ENCODE peak calls at places on chromosomes 6 and 20, in nine cellular contexts. One of them, this sample, is unnamed.

GRCh38 chr20:10282930-10283556 is 64.4 kb downstream of the SNAP25 start:
- DNase-seq in ELF-1: peak
- DNase-seq in activated CD4-positive, alpha-beta T cell treated with anti-CD3 and anti-CD28 coated beads, Interleukin-2, amount 50 U/mL, for 1 hour: no peak
- DNase-seq in amniotic stem cell: peak
- DNase-seq in PC-3: peak
- DNase-seq in HS-27A: peak
- DNase-seq in brain microvascular endothelial cell: peak
- DNase-seq in iPS-NIHi11: no peak
- DNase-seq in stimulated activated CD4-positive, alpha-beta T cell treated with anti-CD3 and anti-CD28 coated beads, Interleukin-15, amount 100 ng/mL, for 1 hour: no peak
- DNase-seq in this sample: no peak

GRCh38 chr20:10922521-10922920 is 248.7 kb upstream of the JAG1 start:
- DNase-seq in ELF-1: no peak
- DNase-seq in stimulated activated CD4-positive, alpha-beta T cell treated with anti-CD3 and anti-CD28 coated beads, Interleukin-15, amount 100 ng/mL, for 1 hour: no peak
- DNase-seq in brain microvascular endothelial cell: no peak
- DNase-seq in amniotic stem cell: no peak
- DNase-seq in HS-27A: no peak
- DNase-seq in PC-3: no peak
- DNase-seq in activated CD4-positive, alpha-beta T cell treated with anti-CD3 and anti-CD28 coated beads, Interleukin-2, amount 50 U/mL, for 1 hour: no peak
- DNase-seq in iPS-NIHi11: no peak
- DNase-seq in this sample: no peak

GRCh38 chr6:117674503-117674902 is 766 bp upstream of the NUS1 start:
- DNase-seq in HS-27A: no peak
- DNase-seq in iPS-NIHi11: no peak
- DNase-seq in stimulated activated CD4-positive, alpha-beta T cell treated with anti-CD3 and anti-CD28 coated beads, Interleukin-15, amount 100 ng/mL, for 1 hour: no peak
- DNase-seq in ELF-1: no peak
- DNase-seq in brain microvascular endothelial cell: no peak
- DNase-seq in PC-3: no peak
- DNase-seq in amniotic stem cell: no peak
- DNase-seq in activated CD4-positive, alpha-beta T cell treated with anti-CD3 and anti-CD28 coated beads, Interleukin-2, amount 50 U/mL, for 1 hour: no peak
- DNase-seq in this sample: no peak

GRCh38 chr6:167666571-167667203 is 160.0 kb upstream of the AFDN start:
- DNase-seq in iPS-NIHi11: no peak
- DNase-seq in ELF-1: no peak
- DNase-seq in PC-3: no peak
- DNase-seq in activated CD4-positive, alpha-beta T cell treated with anti-CD3 and anti-CD28 coated beads, Interleukin-2, amount 50 U/mL, for 1 hour: no peak
- DNase-seq in brain microvascular endothelial cell: no peak
- DNase-seq in amniotic stem cell: no peak
- DNase-seq in HS-27A: no peak
- DNase-seq in stimulated activated CD4-positive, alpha-beta T cell treated with anti-CD3 and anti-CD28 coated beads, Interleukin-15, amount 100 ng/mL, for 1 hour: no peak
- DNase-seq in this sample: no peak

GRCh38 chr20:56439784-56440291 is 27.8 kb downstream of the CASS4 start:
- DNase-seq in stimulated activated CD4-positive, alpha-beta T cell treated with anti-CD3 and anti-CD28 coated beads, Interleukin-15, amount 100 ng/mL, for 1 hour: no peak
- DNase-seq in activated CD4-positive, alpha-beta T cell treated with anti-CD3 and anti-CD28 coated beads, Interleukin-2, amount 50 U/mL, for 1 hour: no peak
- DNase-seq in PC-3: no peak
- DNase-seq in brain microvascular endothelial cell: peak
- DNase-seq in HS-27A: peak
- DNase-seq in iPS-NIHi11: no peak
- DNase-seq in amniotic stem cell: peak
- DNase-seq in ELF-1: peak
- DNase-seq in this sample: no peak

GRCh38 chr6:135183532-135184440 is 2.7 kb downstream of the MYB start:
- DNase-seq in iPS-NIHi11: peak
- DNase-seq in PC-3: peak
- DNase-seq in amniotic stem cell: no peak
- DNase-seq in HS-27A: no peak
- DNase-seq in ELF-1: peak
- DNase-seq in brain microvascular endothelial cell: peak
- DNase-seq in stimulated activated CD4-positive, alpha-beta T cell treated with anti-CD3 and anti-CD28 coated beads, Interleukin-15, amount 100 ng/mL, for 1 hour: peak
- DNase-seq in activated CD4-positive, alpha-beta T cell treated with anti-CD3 and anti-CD28 coated beads, Interleukin-2, amount 50 U/mL, for 1 hour: peak
- DNase-seq in this sample: no peak

GRCh38 chr20:59499863-59500262 is 104.5 kb upstream of the PHACTR3 start:
- DNase-seq in brain microvascular endothelial cell: no peak
- DNase-seq in HS-27A: no peak
- DNase-seq in amniotic stem cell: no peak
- DNase-seq in activated CD4-positive, alpha-beta T cell treated with anti-CD3 and anti-CD28 coated beads, Interleukin-2, amount 50 U/mL, for 1 hour: no peak
- DNase-seq in ELF-1: no peak
- DNase-seq in stimulated activated CD4-positive, alpha-beta T cell treated with anti-CD3 and anti-CD28 coated beads, Interleukin-15, amount 100 ng/mL, for 1 hour: no peak
- DNase-seq in PC-3: no peak
- DNase-seq in iPS-NIHi11: no peak
- DNase-seq in this sample: no peak

GRCh38 chr6:27507041-27507956 is 34.4 kb upstream of the ZNF184 start:
- DNase-seq in HS-27A: no peak
- DNase-seq in activated CD4-positive, alpha-beta T cell treated with anti-CD3 and anti-CD28 coated beads, Interleukin-2, amount 50 U/mL, for 1 hour: no peak
- DNase-seq in amniotic stem cell: no peak
- DNase-seq in stimulated activated CD4-positive, alpha-beta T cell treated with anti-CD3 and anti-CD28 coated beads, Interleukin-15, amount 100 ng/mL, for 1 hour: no peak
- DNase-seq in iPS-NIHi11: no peak
- DNase-seq in PC-3: no peak
- DNase-seq in ELF-1: no peak
- DNase-seq in brain microvascular endothelial cell: no peak
- DNase-seq in this sample: no peak

GRCh38 chr6:110938176-110938575 is 20.3 kb upstream of the GTF3C6 start:
- DNase-seq in activated CD4-positive, alpha-beta T cell treated with anti-CD3 and anti-CD28 coated beads, Interleukin-2, amount 50 U/mL, for 1 hour: no peak
- DNase-seq in iPS-NIHi11: no peak
- DNase-seq in amniotic stem cell: no peak
- DNase-seq in ELF-1: no peak
- DNase-seq in brain microvascular endothelial cell: no peak
- DNase-seq in stimulated activated CD4-positive, alpha-beta T cell treated with anti-CD3 and anti-CD28 coated beads, Interleukin-15, amount 100 ng/mL, for 1 hour: no peak
- DNase-seq in HS-27A: no peak
- DNase-seq in PC-3: peak
- DNase-seq in this sample: no peak

GRCh38 chr6:166112580-166112979 is 55.1 kb downstream of the TBXT start:
- DNase-seq in HS-27A: no peak
- DNase-seq in brain microvascular endothelial cell: peak
- DNase-seq in iPS-NIHi11: no peak
- DNase-seq in activated CD4-positive, alpha-beta T cell treated with anti-CD3 and anti-CD28 coated beads, Interleukin-2, amount 50 U/mL, for 1 hour: no peak
- DNase-seq in ELF-1: no peak
- DNase-seq in stimulated activated CD4-positive, alpha-beta T cell treated with anti-CD3 and anti-CD28 coated beads, Interleukin-15, amount 100 ng/mL, for 1 hour: no peak
- DNase-seq in amniotic stem cell: no peak
- DNase-seq in PC-3: peak
- DNase-seq in this sample: no peak

GRCh38 chr20:25039697-25040437 is 18.1 kb downstream of the ACSS1 start:
- DNase-seq in amniotic stem cell: no peak
- DNase-seq in ELF-1: no peak
- DNase-seq in stimulated activated CD4-positive, alpha-beta T cell treated with anti-CD3 and anti-CD28 coated beads, Interleukin-15, amount 100 ng/mL, for 1 hour: no peak
- DNase-seq in brain microvascular endothelial cell: no peak
- DNase-seq in activated CD4-positive, alpha-beta T cell treated with anti-CD3 and anti-CD28 coated beads, Interleukin-2, amount 50 U/mL, for 1 hour: no peak
- DNase-seq in PC-3: peak
- DNase-seq in HS-27A: no peak
- DNase-seq in iPS-NIHi11: peak
- DNase-seq in this sample: no peak

GRCh38 chr6:158608221-158608620 is 36.3 kb downstream of the DYNLT1 start:
- DNase-seq in HS-27A: no peak
- DNase-seq in PC-3: no peak
- DNase-seq in stimulated activated CD4-positive, alpha-beta T cell treated with anti-CD3 and anti-CD28 coated beads, Interleukin-15, amount 100 ng/mL, for 1 hour: no peak
- DNase-seq in ELF-1: no peak
- DNase-seq in brain microvascular endothelial cell: no peak
- DNase-seq in iPS-NIHi11: no peak
- DNase-seq in amniotic stem cell: no peak
- DNase-seq in activated CD4-positive, alpha-beta T cell treated with anti-CD3 and anti-CD28 coated beads, Interleukin-2, amount 50 U/mL, for 1 hour: no peak
- DNase-seq in this sample: no peak

GRCh38 chr20:50471231-50471630 is 39.0 kb upstream of the PTPN1 start:
- DNase-seq in iPS-NIHi11: no peak
- DNase-seq in amniotic stem cell: no peak
- DNase-seq in HS-27A: no peak
- DNase-seq in brain microvascular endothelial cell: no peak
- DNase-seq in ELF-1: no peak
- DNase-seq in activated CD4-positive, alpha-beta T cell treated with anti-CD3 and anti-CD28 coated beads, Interleukin-2, amount 50 U/mL, for 1 hour: no peak
- DNase-seq in PC-3: peak
- DNase-seq in stimulated activated CD4-positive, alpha-beta T cell treated with anti-CD3 and anti-CD28 coated beads, Interleukin-15, amount 100 ng/mL, for 1 hour: no peak
- DNase-seq in this sample: no peak

GRCh38 chr20:58628491-58629212 is 22.4 kb upstream of the STX16 start:
- DNase-seq in brain microvascular endothelial cell: no peak
- DNase-seq in PC-3: no peak
- DNase-seq in iPS-NIHi11: no peak
- DNase-seq in amniotic stem cell: no peak
- DNase-seq in ELF-1: peak
- DNase-seq in HS-27A: no peak
- DNase-seq in activated CD4-positive, alpha-beta T cell treated with anti-CD3 and anti-CD28 coated beads, Interleukin-2, amount 50 U/mL, for 1 hour: no peak
- DNase-seq in stimulated activated CD4-positive, alpha-beta T cell treated with anti-CD3 and anti-CD28 coated beads, Interleukin-15, amount 100 ng/mL, for 1 hour: no peak
- DNase-seq in this sample: no peak

GRCh38 chr20:44979090-44979621 is 12.8 kb downstream of the STK4 start:
- DNase-seq in activated CD4-positive, alpha-beta T cell treated with anti-CD3 and anti-CD28 coated beads, Interleukin-2, amount 50 U/mL, for 1 hour: peak
- DNase-seq in stimulated activated CD4-positive, alpha-beta T cell treated with anti-CD3 and anti-CD28 coated beads, Interleukin-15, amount 100 ng/mL, for 1 hour: peak
- DNase-seq in PC-3: peak
- DNase-seq in iPS-NIHi11: no peak
- DNase-seq in ELF-1: no peak
- DNase-seq in HS-27A: no peak
- DNase-seq in amniotic stem cell: no peak
- DNase-seq in brain microvascular endothelial cell: peak
- DNase-seq in this sample: no peak

GRCh38 chr20:51930775-51931174 is 128.5 kb upstream of the SALL4 start:
- DNase-seq in brain microvascular endothelial cell: peak
- DNase-seq in iPS-NIHi11: no peak
- DNase-seq in activated CD4-positive, alpha-beta T cell treated with anti-CD3 and anti-CD28 coated beads, Interleukin-2, amount 50 U/mL, for 1 hour: no peak
- DNase-seq in amniotic stem cell: peak
- DNase-seq in HS-27A: peak
- DNase-seq in PC-3: peak
- DNase-seq in ELF-1: peak
- DNase-seq in stimulated activated CD4-positive, alpha-beta T cell treated with anti-CD3 and anti-CD28 coated beads, Interleukin-15, amount 100 ng/mL, for 1 hour: no peak
- DNase-seq in this sample: no peak

GRCh38 chr20:42906120-42906519 is 283.6 kb downstream of the PTPRT start:
- DNase-seq in amniotic stem cell: no peak
- DNase-seq in ELF-1: no peak
- DNase-seq in HS-27A: no peak
- DNase-seq in activated CD4-positive, alpha-beta T cell treated with anti-CD3 and anti-CD28 coated beads, Interleukin-2, amount 50 U/mL, for 1 hour: no peak
- DNase-seq in brain microvascular endothelial cell: no peak
- DNase-seq in PC-3: no peak
- DNase-seq in iPS-NIHi11: no peak
- DNase-seq in stimulated activated CD4-positive, alpha-beta T cell treated with anti-CD3 and anti-CD28 coated beads, Interleukin-15, amount 100 ng/mL, for 1 hour: no peak
- DNase-seq in this sample: no peak

GRCh38 chr6:5728726-5729434 is 277.8 kb downstream of the NRN1 start:
- DNase-seq in ELF-1: no peak
- DNase-seq in activated CD4-positive, alpha-beta T cell treated with anti-CD3 and anti-CD28 coated beads, Interleukin-2, amount 50 U/mL, for 1 hour: no peak
- DNase-seq in PC-3: peak
- DNase-seq in amniotic stem cell: no peak
- DNase-seq in HS-27A: no peak
- DNase-seq in stimulated activated CD4-positive, alpha-beta T cell treated with anti-CD3 and anti-CD28 coated beads, Interleukin-15, amount 100 ng/mL, for 1 hour: no peak
- DNase-seq in iPS-NIHi11: no peak
- DNase-seq in brain microvascular endothelial cell: no peak
- DNase-seq in this sample: peak

GRCh38 chr20:43958626-43959025 is 44.0 kb downstream of the TOX2 start:
- DNase-seq in amniotic stem cell: no peak
- DNase-seq in HS-27A: no peak
- DNase-seq in ELF-1: no peak
- DNase-seq in activated CD4-positive, alpha-beta T cell treated with anti-CD3 and anti-CD28 coated beads, Interleukin-2, amount 50 U/mL, for 1 hour: no peak
- DNase-seq in iPS-NIHi11: no peak
- DNase-seq in brain microvascular endothelial cell: no peak
- DNase-seq in PC-3: no peak
- DNase-seq in stimulated activated CD4-positive, alpha-beta T cell treated with anti-CD3 and anti-CD28 coated beads, Interleukin-15, amount 100 ng/mL, for 1 hour: no peak
- DNase-seq in this sample: no peak

GRCh38 chr20:61259741-61260140 is 7.7 kb downstream of the CDH4 start:
- DNase-seq in ELF-1: no peak
- DNase-seq in brain microvascular endothelial cell: no peak
- DNase-seq in PC-3: no peak
- DNase-seq in stimulated activated CD4-positive, alpha-beta T cell treated with anti-CD3 and anti-CD28 coated beads, Interleukin-15, amount 100 ng/mL, for 1 hour: no peak
- DNase-seq in activated CD4-positive, alpha-beta T cell treated with anti-CD3 and anti-CD28 coated beads, Interleukin-2, amount 50 U/mL, for 1 hour: no peak
- DNase-seq in amniotic stem cell: no peak
- DNase-seq in iPS-NIHi11: no peak
- DNase-seq in HS-27A: no peak
- DNase-seq in this sample: no peak

GRCh38 chr6:29828471-29828797 is 809 bp downstream of the HLA-G start:
- DNase-seq in HS-27A: no peak
- DNase-seq in activated CD4-positive, alpha-beta T cell treated with anti-CD3 and anti-CD28 coated beads, Interleukin-2, amount 50 U/mL, for 1 hour: peak
- DNase-seq in iPS-NIHi11: peak
- DNase-seq in brain microvascular endothelial cell: no peak
- DNase-seq in PC-3: no peak
- DNase-seq in ELF-1: no peak
- DNase-seq in amniotic stem cell: no peak
- DNase-seq in stimulated activated CD4-positive, alpha-beta T cell treated with anti-CD3 and anti-CD28 coated beads, Interleukin-15, amount 100 ng/mL, for 1 hour: no peak
- DNase-seq in this sample: no peak

GRCh38 chr20:36154696-36155628 is at the start of gene EPB41L1:
- DNase-seq in PC-3: peak
- DNase-seq in HS-27A: no peak
- DNase-seq in brain microvascular endothelial cell: no peak
- DNase-seq in stimulated activated CD4-positive, alpha-beta T cell treated with anti-CD3 and anti-CD28 coated beads, Interleukin-15, amount 100 ng/mL, for 1 hour: no peak
- DNase-seq in amniotic stem cell: no peak
- DNase-seq in ELF-1: peak
- DNase-seq in iPS-NIHi11: peak
- DNase-seq in activated CD4-positive, alpha-beta T cell treated with anti-CD3 and anti-CD28 coated beads, Interleukin-2, amount 50 U/mL, for 1 hour: no peak
- DNase-seq in this sample: no peak

GRCh38 chr6:33453361-33454008 is 891 bp upstream of the ZBTB9 start:
- DNase-seq in brain microvascular endothelial cell: no peak
- DNase-seq in ELF-1: no peak
- DNase-seq in iPS-NIHi11: no peak
- DNase-seq in HS-27A: no peak
- DNase-seq in activated CD4-positive, alpha-beta T cell treated with anti-CD3 and anti-CD28 coated beads, Interleukin-2, amount 50 U/mL, for 1 hour: no peak
- DNase-seq in PC-3: no peak
- DNase-seq in stimulated activated CD4-positive, alpha-beta T cell treated with anti-CD3 and anti-CD28 coated beads, Interleukin-15, amount 100 ng/mL, for 1 hour: no peak
- DNase-seq in amniotic stem cell: no peak
- DNase-seq in this sample: no peak

GRCh38 chr20:33656010-33656782 is 5.9 kb upstream of the C20orf144 start:
- DNase-seq in HS-27A: no peak
- DNase-seq in PC-3: no peak
- DNase-seq in brain microvascular endothelial cell: no peak
- DNase-seq in stimulated activated CD4-positive, alpha-beta T cell treated with anti-CD3 and anti-CD28 coated beads, Interleukin-15, amount 100 ng/mL, for 1 hour: no peak
- DNase-seq in ELF-1: no peak
- DNase-seq in amniotic stem cell: no peak
- DNase-seq in iPS-NIHi11: no peak
- DNase-seq in activated CD4-positive, alpha-beta T cell treated with anti-CD3 and anti-CD28 coated beads, Interleukin-2, amount 50 U/mL, for 1 hour: no peak
- DNase-seq in this sample: no peak

GRCh38 chr6:132041706-132042105 is 90.5 kb upstream of the CCN2 start:
- DNase-seq in ELF-1: no peak
- DNase-seq in amniotic stem cell: no peak
- DNase-seq in brain microvascular endothelial cell: no peak
- DNase-seq in PC-3: no peak
- DNase-seq in stimulated activated CD4-positive, alpha-beta T cell treated with anti-CD3 and anti-CD28 coated beads, Interleukin-15, amount 100 ng/mL, for 1 hour: no peak
- DNase-seq in activated CD4-positive, alpha-beta T cell treated with anti-CD3 and anti-CD28 coated beads, Interleukin-2, amount 50 U/mL, for 1 hour: no peak
- DNase-seq in HS-27A: no peak
- DNase-seq in iPS-NIHi11: no peak
- DNase-seq in this sample: no peak

GRCh38 chr20:2688041-2688591 is 4.5 kb upstream of the EBF4 start:
- DNase-seq in amniotic stem cell: no peak
- DNase-seq in PC-3: peak
- DNase-seq in ELF-1: peak
- DNase-seq in stimulated activated CD4-positive, alpha-beta T cell treated with anti-CD3 and anti-CD28 coated beads, Interleukin-15, amount 100 ng/mL, for 1 hour: peak
- DNase-seq in brain microvascular endothelial cell: peak
- DNase-seq in HS-27A: no peak
- DNase-seq in iPS-NIHi11: peak
- DNase-seq in activated CD4-positive, alpha-beta T cell treated with anti-CD3 and anti-CD28 coated beads, Interleukin-2, amount 50 U/mL, for 1 hour: peak
- DNase-seq in this sample: peak

GRCh38 chr6:155419161-155419560 is 36.5 kb downstream of the NOX3 start:
- DNase-seq in HS-27A: no peak
- DNase-seq in activated CD4-positive, alpha-beta T cell treated with anti-CD3 and anti-CD28 coated beads, Interleukin-2, amount 50 U/mL, for 1 hour: no peak
- DNase-seq in PC-3: no peak
- DNase-seq in brain microvascular endothelial cell: peak
- DNase-seq in iPS-NIHi11: no peak
- DNase-seq in stimulated activated CD4-positive, alpha-beta T cell treated with anti-CD3 and anti-CD28 coated beads, Interleukin-15, amount 100 ng/mL, for 1 hour: no peak
- DNase-seq in ELF-1: no peak
- DNase-seq in amniotic stem cell: peak
- DNase-seq in this sample: no peak

GRCh38 chr20:53875452-53875851 is 194.9 kb downstream of the BCAS1 start:
- DNase-seq in ELF-1: no peak
- DNase-seq in PC-3: no peak
- DNase-seq in stimulated activated CD4-positive, alpha-beta T cell treated with anti-CD3 and anti-CD28 coated beads, Interleukin-15, amount 100 ng/mL, for 1 hour: no peak
- DNase-seq in brain microvascular endothelial cell: no peak
- DNase-seq in activated CD4-positive, alpha-beta T cell treated with anti-CD3 and anti-CD28 coated beads, Interleukin-2, amount 50 U/mL, for 1 hour: no peak
- DNase-seq in HS-27A: no peak
- DNase-seq in iPS-NIHi11: no peak
- DNase-seq in amniotic stem cell: no peak
- DNase-seq in this sample: no peak

GRCh38 chr6:21593927-21594421 is 423 bp downstream of the SOX4 start:
- DNase-seq in iPS-NIHi11: no peak
- DNase-seq in ELF-1: no peak
- DNase-seq in activated CD4-positive, alpha-beta T cell treated with anti-CD3 and anti-CD28 coated beads, Interleukin-2, amount 50 U/mL, for 1 hour: no peak
- DNase-seq in PC-3: no peak
- DNase-seq in HS-27A: no peak
- DNase-seq in brain microvascular endothelial cell: peak
- DNase-seq in stimulated activated CD4-positive, alpha-beta T cell treated with anti-CD3 and anti-CD28 coated beads, Interleukin-15, amount 100 ng/mL, for 1 hour: no peak
- DNase-seq in amniotic stem cell: no peak
- DNase-seq in this sample: no peak

GRCh38 chr6:30361661-30362060 is 16.7 kb downstream of the RPP21 start:
- DNase-seq in activated CD4-positive, alpha-beta T cell treated with anti-CD3 and anti-CD28 coated beads, Interleukin-2, amount 50 U/mL, for 1 hour: no peak
- DNase-seq in PC-3: no peak
- DNase-seq in amniotic stem cell: no peak
- DNase-seq in ELF-1: no peak
- DNase-seq in stimulated activated CD4-positive, alpha-beta T cell treated with anti-CD3 and anti-CD28 coated beads, Interleukin-15, amount 100 ng/mL, for 1 hour: no peak
- DNase-seq in brain microvascular endothelial cell: peak
- DNase-seq in iPS-NIHi11: no peak
- DNase-seq in HS-27A: no peak
- DNase-seq in this sample: no peak

GRCh38 chr6:40799296-40800020 is 212.3 kb upstream of the LRFN2 start:
- DNase-seq in PC-3: no peak
- DNase-seq in brain microvascular endothelial cell: no peak
- DNase-seq in amniotic stem cell: no peak
- DNase-seq in activated CD4-positive, alpha-beta T cell treated with anti-CD3 and anti-CD28 coated beads, Interleukin-2, amount 50 U/mL, for 1 hour: no peak
- DNase-seq in iPS-NIHi11: no peak
- DNase-seq in ELF-1: no peak
- DNase-seq in stimulated activated CD4-positive, alpha-beta T cell treated with anti-CD3 and anti-CD28 coated beads, Interleukin-15, amount 100 ng/mL, for 1 hour: no peak
- DNase-seq in HS-27A: no peak
- DNase-seq in this sample: no peak